ENCODE peak calls at places on chromosomes 13 and 19, in four cellular contexts. A is adrenal gland, M is body of pancreas, Q is H9. W is an unnamed sample.

GRCh38 chr13:23107665-23108064 is 73.1 kb upstream of the SGCG start:
- DNase-seq in A (no peak), M (no peak), Q (no peak), W (no peak)

GRCh38 chr19:54906819-54907218 is 871 bp downstream of the NCR1 start:
- DNase-seq in A (no peak), M (no peak), Q (no peak), W (no peak)

GRCh38 chr19:46256855-46257254 is 27.3 kb downstream of the IGFL1 start:
- DNase-seq in A (no peak), M (no peak), Q (no peak), W (no peak)

GRCh38 chr13:39385621-39386231 is 217.3 kb downstream of the LHFPL6 start:
- DNase-seq in A (no peak), M (no peak), Q (peak), W (no peak)

GRCh38 chr13:40235160-40235796 is 431.2 kb downstream of the FOXO1 start:
- DNase-seq in A (no peak), M (no peak), Q (no peak), W (no peak)

GRCh38 chr13:45861352-45861751 is 9.8 kb upstream of the SIAH3 start:
- DNase-seq in A (no peak), M (no peak), Q (no peak), W (no peak)

GRCh38 chr13:53758946-53759345 is 730.3 kb downstream of the OLFM4 start:
- DNase-seq in A (no peak), M (no peak), Q (no peak), W (no peak)

GRCh38 chr19:45676851-45677263 is 8.8 kb downstream of the GIPR start:
- DNase-seq in A (no peak), M (peak), Q (no peak), W (no peak)

GRCh38 chr19:37977992-37978391 is 71.0 kb downstream of the SIPA1L3 start:
- DNase-seq in A (no peak), M (no peak), Q (no peak), W (no peak)

GRCh38 chr13:112968910-112969691 is at the start of gene MCF2L:
- DNase-seq in A (peak), M (peak), Q (peak), W (peak)
- TF ChIP-seq CTCF in A (peak), M (peak), Q (peak), W (peak)

DNA sequence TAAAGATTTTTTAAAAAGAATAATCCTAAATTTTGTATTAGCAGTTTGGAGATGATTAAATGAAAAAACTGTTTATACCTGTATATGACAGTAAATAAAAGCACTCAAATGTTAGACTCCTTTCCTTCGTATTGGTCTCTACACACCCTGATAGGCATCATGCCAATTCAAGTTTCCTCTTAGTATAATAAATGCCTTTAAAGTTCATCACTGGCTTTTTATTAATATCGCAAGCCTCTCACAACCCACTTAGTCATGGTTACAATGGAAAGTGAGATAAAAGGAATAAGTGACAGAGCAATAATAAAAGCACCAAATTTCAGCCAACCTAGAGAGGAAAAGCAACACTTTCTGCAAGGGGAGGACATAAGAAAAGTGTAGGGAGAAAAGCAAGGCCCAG is 102.2 kb downstream of the PIBF1 start:
- DNase-seq in A (no peak), M (no peak), Q (no peak), W (no peak)
- TF ChIP-seq CTCF in A (no peak), M (no peak), Q (no peak), W (no peak)

GRCh38 chr13:43405457-43405856 is 381.3 kb downstream of the ENOX1 start:
- DNase-seq in A (no peak), M (no peak), Q (no peak), W (no peak)
- TF ChIP-seq CTCF in A (no peak), M (no peak), Q (no peak), W (no peak)

GRCh38 chr13:110644892-110645521 is 29.7 kb downstream of the NAXD start:
- DNase-seq in A (peak), M (peak), Q (peak), W (peak)
- TF ChIP-seq CTCF in A (peak), M (no peak), Q (peak), W (peak)

GRCh38 chr19:44517146-44517545 is 12.3 kb downstream of the CEACAM20 start:
- DNase-seq in A (no peak), M (no peak), Q (no peak), W (no peak)

GRCh38 chr19:44515031-44515430 is 14.4 kb downstream of the CEACAM20 start:
- DNase-seq in A (no peak), M (no peak), Q (no peak), W (no peak)

GRCh38 chr19:44509478-44509877 is 9.2 kb upstream of the ZNF180 start:
- DNase-seq in A (no peak), M (no peak), Q (no peak), W (no peak)

GRCh38 chr19:44515907-44516306 is 13.6 kb downstream of the CEACAM20 start:
- DNase-seq in A (no peak), M (no peak), Q (no peak), W (no peak)

DNA sequence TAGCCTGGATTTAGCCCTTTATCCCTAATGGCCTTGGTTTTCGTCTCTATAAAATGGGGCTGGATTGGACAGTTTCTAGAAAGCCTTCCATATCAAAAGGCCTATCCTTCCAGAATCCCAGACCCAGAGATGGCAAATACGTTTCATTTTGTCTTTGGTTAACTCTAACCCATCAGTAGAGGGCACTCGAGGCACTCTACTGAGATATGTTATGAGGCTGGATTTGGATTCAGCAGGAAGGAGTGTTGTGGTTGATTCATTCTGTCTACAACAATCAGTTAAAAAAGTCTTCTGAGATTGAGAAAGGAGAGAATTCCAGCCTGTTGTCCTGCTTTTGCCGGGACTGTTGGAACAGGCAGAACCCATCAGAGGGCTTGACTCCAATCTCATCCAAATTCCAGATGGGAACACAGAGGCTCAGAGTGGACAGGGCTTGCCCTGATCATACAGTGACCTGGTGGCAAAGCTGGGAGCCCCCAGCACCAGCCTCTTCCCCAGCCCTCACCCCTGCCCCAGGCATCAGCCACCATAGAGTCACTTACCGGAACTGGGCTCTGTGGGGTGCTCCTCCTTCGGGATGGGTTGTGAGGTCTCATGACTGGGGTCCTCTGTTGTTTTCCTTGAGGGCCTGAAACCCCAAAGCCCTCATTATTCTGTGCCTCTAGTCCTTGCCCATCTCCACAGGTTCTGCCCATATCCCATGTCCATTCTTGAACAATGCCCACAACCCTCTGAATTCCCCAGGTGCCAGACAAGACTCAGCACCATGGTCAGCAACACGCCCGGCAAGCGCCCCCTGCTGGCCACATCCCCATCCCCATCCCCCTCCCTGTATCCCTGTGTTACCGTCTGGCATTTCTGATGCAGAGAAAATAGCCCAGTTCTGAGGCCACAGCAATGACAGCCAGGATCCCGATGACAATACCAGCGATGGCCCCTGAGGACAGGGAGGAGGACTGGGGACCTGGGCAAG is 12.3 kb upstream of the ZNF180 start:
- DNase-seq in A (no peak), M (no peak), Q (peak), W (no peak)
- TF ChIP-seq CTCF in A (peak), M (no peak), Q (peak), W (peak)

GRCh38 chr19:40423938-40424337 is 1.9 kb downstream of the SERTAD1 start:
- DNase-seq in A (no peak), M (no peak), Q (no peak), W (no peak)

GRCh38 chr19:40424637-40425449 is 949 bp downstream of the SERTAD1 start:
- DNase-seq in A (no peak), M (no peak), Q (peak), W (no peak)

GRCh38 chr19:40423227-40423566 is 2.6 kb downstream of the SERTAD1 start:
- DNase-seq in A (no peak), M (no peak), Q (no peak), W (no peak)

GRCh38 chr19:40422428-40423226 is 3.2 kb downstream of the SERTAD1 start:
- DNase-seq in A (no peak), M (no peak), Q (no peak), W (no peak)

DNA sequence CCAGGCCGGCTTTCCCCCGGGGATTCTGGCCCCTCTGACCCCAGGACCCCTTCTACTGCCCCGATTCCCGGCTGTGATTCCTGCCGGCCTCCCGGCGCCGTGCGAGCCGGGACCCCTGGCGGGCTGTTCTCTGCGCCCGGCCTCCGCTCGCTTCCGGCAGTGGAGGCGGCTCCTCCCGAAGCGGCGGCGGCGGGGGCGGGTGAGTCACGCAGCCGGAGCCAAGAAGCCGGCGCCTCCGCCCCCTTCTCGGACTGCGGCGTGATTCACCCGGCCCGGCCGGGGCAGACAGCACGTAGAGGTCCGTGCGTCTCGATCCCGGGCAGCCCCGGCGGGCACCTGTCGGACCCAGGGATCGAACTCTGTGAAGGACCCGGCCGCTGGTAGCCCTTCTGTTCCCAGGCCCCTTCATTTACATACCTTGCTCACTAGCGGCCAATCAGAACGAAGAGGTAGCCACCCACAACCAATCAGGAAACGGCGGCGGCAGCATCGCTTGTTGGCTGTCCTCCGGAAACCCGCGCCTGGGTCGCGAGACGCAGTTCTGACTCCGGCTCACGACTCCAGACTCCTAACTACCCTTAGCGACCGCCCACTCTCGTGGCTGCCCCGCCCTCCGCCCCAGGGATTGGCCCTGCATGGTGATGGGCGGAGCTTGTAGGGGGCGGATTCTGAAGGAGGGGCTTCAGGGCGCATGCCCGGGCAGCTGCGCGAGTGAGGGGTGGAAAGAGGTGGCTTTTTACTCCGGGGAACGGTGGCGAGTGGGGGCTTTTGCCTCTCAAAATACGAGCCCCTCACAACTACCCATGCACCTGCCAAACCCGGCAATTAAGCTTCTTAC is at the start of gene SERTAD1:
- DNase-seq in A (peak), M (peak), Q (peak), W (peak)
- TF ChIP-seq CTCF in A (peak), M (peak), Q (peak), W (peak)

GRCh38 chr13:109481046-109481445 is 305.3 kb downstream of the IRS2 start:
- DNase-seq in A (peak), M (no peak), Q (no peak), W (no peak)
- TF ChIP-seq CTCF in A (no peak), M (no peak), Q (no peak), W (no peak)

DNA sequence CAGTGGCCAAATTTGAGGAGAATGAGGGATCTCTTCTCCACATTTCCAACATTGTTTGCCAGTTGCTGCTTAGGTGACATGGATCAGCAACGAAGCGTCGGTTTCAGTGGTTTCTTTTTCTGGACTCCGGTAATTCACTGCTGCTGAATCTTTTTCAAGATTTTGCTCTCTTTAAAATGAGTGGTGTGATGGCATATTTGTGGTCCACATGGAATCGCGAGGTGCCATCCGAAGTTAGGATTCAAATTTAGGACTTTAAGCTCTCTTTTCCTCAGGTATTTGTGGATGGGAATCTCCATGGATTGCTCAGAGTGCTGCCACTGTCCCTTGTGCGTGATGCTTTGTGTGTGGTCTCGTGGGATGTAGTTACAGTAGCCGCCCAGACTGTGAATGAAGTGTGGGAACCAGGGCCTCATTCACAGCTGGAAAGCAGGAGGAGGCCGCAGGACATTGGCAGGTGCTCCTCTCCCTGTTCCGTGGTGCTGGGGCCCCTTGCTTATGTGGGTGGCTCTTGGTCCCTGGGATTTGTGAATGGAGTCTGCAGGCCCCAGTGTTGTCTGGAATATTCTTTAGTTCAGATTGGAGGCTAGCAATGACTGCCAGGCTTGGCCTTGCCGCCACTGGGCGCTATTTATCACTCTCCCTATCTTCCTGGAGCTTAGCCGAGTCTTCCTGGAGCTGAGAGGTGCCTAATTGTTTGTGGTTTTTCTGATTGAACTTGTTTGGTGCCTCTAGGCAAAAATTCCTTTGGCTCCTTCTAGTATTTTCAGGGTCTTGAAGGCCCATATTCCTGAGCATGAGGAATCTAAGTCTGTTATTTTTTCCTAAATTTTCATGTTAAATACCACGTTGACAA is 1.5 kb downstream of the ILF3 start:
- DNase-seq in A (no peak), M (peak), Q (no peak), W (no peak)
- TF ChIP-seq CTCF in A (no peak), M (no peak), Q (no peak), W (peak)

GRCh38 chr13:72567566-72567965 is 159.9 kb downstream of the MZT1 start:
- DNase-seq in A (no peak), M (no peak), Q (peak), W (no peak)
- TF ChIP-seq CTCF in A (no peak), M (no peak), Q (peak), W (no peak)